ENCODE peak calls at places on chromosomes 3 and 15, in eight cellular contexts. M is A549, A is K562, E is HepG2, L is SK-N-SH, G is endothelial cell of umbilical vein, X is H1, R is GM12878. K is an unnamed sample.

GRCh38 chr3:169026543-169027181 is 636.9 kb downstream of the MECOM start:
- DNase-seq in G (peak), A (no peak), R (no peak), E (peak), X (no peak), L (no peak), M (no peak), K (peak)

GRCh38 chr15:101651753-101652097 is 456 bp downstream of the TM2D3 start:
- DNase-seq in M (peak), G (peak), E (peak), X (no peak), L (no peak), R (no peak), A (peak), K (no peak)

GRCh38 chr3:183159319-183159718 is 3.2 kb downstream of the LAMP3 start:
- DNase-seq in G (no peak), X (no peak), L (no peak), E (no peak), M (peak), R (no peak), A (peak), K (no peak)

GRCh38 chr3:186427627-186428026 is 65.6 kb upstream of the DGKG start:
- DNase-seq in X (no peak), R (no peak), G (no peak), M (no peak), E (no peak), L (peak), A (peak), K (no peak)

GRCh38 chr15:53753813-53754212 is 5.7 kb downstream of the WDR72 start:
- DNase-seq in G (no peak), X (no peak), M (no peak), R (no peak), E (no peak), L (no peak), A (no peak), K (no peak)

GRCh38 chr3:61061092-61061723 is 190.0 kb downstream of the FHIT start:
- DNase-seq in M (no peak), A (no peak), R (no peak), G (no peak), X (no peak), L (no peak), E (peak), K (no peak)

GRCh38 chr3:10320320-10320677 is 613 bp downstream of the SEC13 start:
- DNase-seq in X (no peak), L (no peak), M (no peak), G (no peak), R (no peak), E (no peak), A (no peak), K (no peak)

GRCh38 chr3:32596926-32597369 is 26.3 kb upstream of the DYNC1LI1 start:
- DNase-seq in M (no peak), A (peak), G (no peak), X (no peak), E (no peak), L (no peak), R (no peak), K (no peak)

GRCh38 chr15:80777137-80777536 is 2.0 kb upstream of the CEMIP start:
- DNase-seq in M (no peak), X (no peak), R (no peak), A (no peak), G (peak), L (no peak), E (no peak), K (no peak)

GRCh38 chr3:37766220-37766605 is 95.5 kb upstream of the CTDSPL start:
- DNase-seq in L (no peak), X (no peak), E (no peak), R (no peak), G (no peak), M (no peak), A (no peak), K (no peak)

GRCh38 chr3:105397974-105398373 is 31.3 kb downstream of the ALCAM start:
- DNase-seq in R (no peak), A (no peak), E (no peak), M (no peak), X (no peak), G (no peak), L (no peak), K (no peak)

GRCh38 chr15:93088981-93089854 is at the start of gene RGMA:
- DNase-seq in M (no peak), A (no peak), L (peak), R (no peak), E (no peak), G (no peak), X (peak), K (no peak)

GRCh38 chr15:98946301-98947255 is 61.0 kb downstream of the PGPEP1L start:
- DNase-seq in L (no peak), G (peak), E (no peak), R (no peak), M (no peak), A (no peak), X (no peak), K (no peak)

GRCh38 chr3:161510510-161511260 is 14.1 kb downstream of the OTOL1 start:
- DNase-seq in X (no peak), R (no peak), A (no peak), M (no peak), L (no peak), E (no peak), G (no peak), K (no peak)

GRCh38 chr3:67656614-67657013 is 2.2 kb upstream of the SUCLG2 start:
- DNase-seq in X (no peak), G (no peak), L (no peak), R (no peak), E (no peak), A (no peak), M (no peak), K (no peak)

GRCh38 chr15:62125763-62126162 is 39.3 kb downstream of the C2CD4B start:
- DNase-seq in L (peak), M (no peak), G (peak), R (no peak), A (peak), E (peak), X (no peak), K (peak)

GRCh38 chr15:88651971-88652370 is 13.2 kb downstream of the ISG20 start:
- DNase-seq in A (no peak), M (no peak), X (peak), R (no peak), E (no peak), G (no peak), L (no peak), K (no peak)

GRCh38 chr3:183818706-183819624 is 6.4 kb downstream of the MAP6D1 start:
- DNase-seq in A (no peak), G (no peak), E (no peak), L (no peak), M (no peak), R (no peak), X (no peak), K (no peak)

GRCh38 chr3:184168363-184169120 is 6.1 kb upstream of the AP2M1 start:
- DNase-seq in E (no peak), G (no peak), L (no peak), X (no peak), A (no peak), M (no peak), R (no peak), K (no peak)

GRCh38 chr15:68465861-68466560 is 34.0 kb upstream of the ITGA11 start:
- DNase-seq in M (no peak), E (no peak), X (no peak), R (no peak), G (no peak), A (no peak), L (no peak), K (no peak)

GRCh38 chr15:80923668-80924067 is 66.0 kb downstream of the MESD start:
- DNase-seq in R (no peak), A (no peak), X (no peak), L (no peak), E (no peak), M (no peak), G (no peak), K (no peak)

GRCh38 chr15:85019815-85020590 is 38.3 kb downstream of the PDE8A start:
- DNase-seq in X (no peak), L (no peak), R (peak), G (no peak), A (no peak), M (no peak), E (no peak), K (no peak)

GRCh38 chr3:105845488-105845887 is 23.3 kb downstream of the CBLB start:
- DNase-seq in E (peak), M (no peak), X (no peak), G (no peak), A (no peak), L (no peak), R (no peak), K (no peak)

GRCh38 chr3:57143886-57144459 is 21.2 kb downstream of the IL17RD start:
- DNase-seq in A (no peak), E (no peak), L (no peak), X (no peak), R (no peak), M (no peak), G (no peak), K (no peak)

GRCh38 chr15:78034495-78035191 is 42.9 kb downstream of the TBC1D2B start:
- DNase-seq in L (no peak), E (no peak), G (peak), R (peak), A (peak), X (no peak), M (no peak), K (no peak)

GRCh38 chr3:7630925-7631324 is 770.0 kb downstream of the GRM7 start:
- DNase-seq in X (no peak), A (peak), E (no peak), L (peak), M (no peak), G (peak), R (no peak), K (no peak)

GRCh38 chr3:106004137-106004600 is 135.4 kb upstream of the CBLB start:
- DNase-seq in E (no peak), L (no peak), X (no peak), G (peak), M (no peak), R (no peak), A (peak), K (no peak)

GRCh38 chr3:117610156-117610555 is 900.6 kb downstream of the TUSC7 start:
- DNase-seq in R (no peak), L (no peak), A (no peak), X (no peak), M (no peak), E (no peak), G (peak), K (no peak)
- TF ChIP-seq MAX in R (no peak), L (no peak), A (no peak), X (no peak), M (no peak), E (no peak), G (no peak), K (no peak)

DNA sequence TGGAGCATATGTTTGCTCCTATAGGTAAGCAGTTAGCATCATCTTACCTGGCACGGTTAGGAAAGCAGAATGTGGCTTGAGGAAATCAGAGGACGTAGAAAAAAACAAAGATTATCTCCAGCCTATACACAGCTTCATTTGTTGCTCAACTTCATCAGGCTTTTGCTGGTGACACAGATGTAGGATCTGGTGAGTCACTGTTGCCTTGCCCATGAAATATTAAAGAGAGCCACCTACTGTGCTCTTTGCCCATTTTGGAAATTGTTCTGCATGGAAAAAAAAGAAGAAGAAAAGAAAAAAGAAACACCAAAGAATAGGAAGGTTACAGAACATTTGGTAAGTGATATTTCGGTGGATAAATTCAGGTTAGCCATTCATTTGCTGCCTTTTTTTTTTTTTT is 3.8 kb downstream of the IL1RAP start:
- DNase-seq in X (no peak), E (no peak), L (no peak), G (no peak), A (no peak), R (no peak), M (no peak), K (no peak)
- H3K4me2 ChIP-seq in X (no peak), E (peak), L (peak), G (no peak), A (no peak), R (no peak), M (peak), K (no peak)

DNA sequence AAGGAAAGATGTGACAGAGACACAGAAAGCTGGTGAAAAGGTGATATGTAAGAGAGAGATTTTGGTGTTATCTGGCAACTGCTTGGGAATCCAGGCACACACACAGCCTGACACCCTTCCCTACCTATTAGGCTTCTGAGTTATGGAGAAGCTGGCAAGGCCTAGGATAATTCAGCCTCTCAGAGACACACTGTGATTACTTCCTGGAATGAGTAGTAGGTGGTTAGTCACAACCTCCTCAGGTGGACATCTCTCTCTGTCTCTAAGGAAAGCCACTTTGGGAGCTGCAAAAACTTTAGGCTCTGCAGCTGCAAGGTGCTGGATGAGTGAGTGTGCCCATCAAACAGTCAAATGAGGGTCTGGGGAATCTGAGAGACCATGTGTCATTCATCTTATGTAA is 201.9 kb downstream of the PDCD6IP start:
- DNase-seq in R (no peak), M (no peak), E (no peak), X (no peak), A (no peak), L (no peak), G (no peak), K (no peak)
- TF ChIP-seq MAX in R (no peak), M (no peak), E (no peak), X (no peak), A (no peak), L (no peak), G (no peak), K (no peak)

GRCh38 chr3:109685084-109686079 is 348.0 kb upstream of the DPPA4 start:
- DNase-seq in E (no peak), A (no peak), L (peak), G (no peak), R (no peak), M (peak), X (no peak), K (peak)
- H3K4me2 ChIP-seq in E (no peak), A (no peak), L (peak), G (no peak), R (no peak), M (peak), X (no peak), K (peak)

GRCh38 chr15:69524850-69525249 is 72.2 kb downstream of the RPLP1 start:
- DNase-seq in X (no peak), A (no peak), L (no peak), E (no peak), R (no peak), G (no peak), M (no peak), K (no peak)

GRCh38 chr15:69523010-69524001 is 70.7 kb downstream of the RPLP1 start:
- DNase-seq in E (peak), G (peak), L (peak), R (no peak), A (peak), M (peak), X (peak), K (peak)

GRCh38 chr15:69525543-69525942 is 72.9 kb downstream of the RPLP1 start:
- DNase-seq in E (no peak), L (no peak), A (peak), X (no peak), M (no peak), R (no peak), G (no peak), K (no peak)

GRCh38 chr15:69526086-69526485 is 73.5 kb downstream of the RPLP1 start:
- DNase-seq in E (no peak), A (no peak), L (no peak), G (no peak), R (no peak), X (no peak), M (no peak), K (no peak)

GRCh38 chr15:69524296-69524695 is 71.7 kb downstream of the RPLP1 start:
- DNase-seq in E (no peak), R (no peak), X (no peak), M (no peak), A (no peak), L (no peak), G (no peak), K (no peak)
- TF ChIP-seq MAX in E (no peak), R (no peak), X (no peak), M (no peak), A (no peak), L (no peak), G (no peak), K (no peak)

DNA sequence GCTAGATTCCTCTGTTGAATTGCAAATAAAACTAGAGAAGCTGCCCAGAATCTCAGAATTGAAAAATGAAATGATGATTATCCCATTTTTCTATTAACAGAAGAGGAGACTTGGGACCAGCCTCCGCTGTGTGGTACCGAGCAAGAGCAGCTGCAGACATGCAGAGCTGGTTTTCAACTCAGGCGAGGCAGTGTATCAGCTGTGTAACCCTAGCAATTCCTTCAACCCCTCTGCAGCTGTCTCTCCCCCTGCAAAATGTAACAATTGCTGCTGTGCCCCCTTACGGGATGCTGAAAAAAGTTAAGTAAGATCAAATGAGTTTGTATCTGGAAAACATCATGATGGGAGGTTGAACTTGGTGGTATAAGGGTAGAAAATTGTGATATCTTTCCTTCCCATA is 98.5 kb upstream of the C3orf80 start:
- DNase-seq in E (no peak), A (no peak), R (no peak), M (no peak), X (no peak), L (no peak), G (no peak), K (no peak)
- H3K4me2 ChIP-seq in E (no peak), A (no peak), R (no peak), M (no peak), X (no peak), L (no peak), G (no peak), K (no peak)

DNA sequence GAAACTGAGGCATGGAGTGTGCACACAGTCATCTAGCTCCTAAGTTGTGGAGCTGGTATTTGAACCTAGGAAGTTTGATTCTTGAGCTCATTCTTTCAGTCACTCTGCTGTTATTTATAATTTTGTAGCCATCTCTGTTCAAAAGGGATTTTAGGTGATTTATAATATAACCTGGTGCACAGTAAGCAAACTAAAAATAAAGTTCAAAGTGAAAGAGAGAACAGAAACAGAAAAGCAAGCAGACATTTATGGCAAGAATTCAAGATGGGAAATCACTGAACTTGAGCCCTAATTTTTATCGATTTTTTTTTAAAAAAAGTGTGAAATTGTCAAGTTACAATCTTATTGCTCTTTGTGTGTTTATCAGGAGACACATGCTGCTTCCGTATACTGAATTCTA is 71.4 kb upstream of the SLC7A14 start:
- DNase-seq in G (no peak), M (no peak), R (no peak), L (no peak), E (no peak), A (no peak), X (no peak), K (no peak)
- TF ChIP-seq MAX in G (no peak), M (no peak), R (no peak), L (no peak), E (no peak), A (no peak), X (no peak), K (no peak)